ENCODE peak calls at places on chromosomes 13 and 19, in eight cellular contexts. S is GM23248, L is MM.1S, P is HCT116, J is PC-3, G is OCI-LY7, I is hepatocyte, A is SK-N-SH. X is an unnamed sample.

GRCh38 chr19:4704317-4704673 is 19.3 kb downstream of the DPP9 start:
- DNase-seq in A (no peak), P (no peak), S (no peak), J (no peak), L (no peak), G (no peak), I (no peak), X (no peak)

GRCh38 chr13:56586966-56587365 is 553.8 kb upstream of the PRR20A start:
- DNase-seq in J (no peak), P (no peak), I (no peak), G (no peak), S (no peak), L (no peak), A (no peak), X (no peak)

GRCh38 chr19:10625762-10626138 is 397 bp downstream of the SLC44A2 start:
- DNase-seq in A (no peak), P (no peak), G (no peak), L (no peak), I (no peak), J (peak), S (no peak), X (peak)

GRCh38 chr19:40266111-40266510 is 19.0 kb downstream of the AKT2 start:
- DNase-seq in A (no peak), G (no peak), L (no peak), I (no peak), S (no peak), J (no peak), P (no peak), X (no peak)

GRCh38 chr13:94188173-94188869 is 291.2 kb downstream of the DCT start:
- DNase-seq in P (no peak), A (no peak), G (no peak), J (no peak), I (no peak), L (no peak), S (no peak), X (peak)

GRCh38 chr13:113959198-113959597 is 14.7 kb downstream of the C13orf46 start:
- DNase-seq in P (no peak), J (no peak), S (peak), I (no peak), L (no peak), G (no peak), A (no peak), X (no peak)

GRCh38 chr19:11382898-11383705 is 1.0 kb downstream of the EPOR start:
- DNase-seq in J (peak), I (peak), A (peak), S (peak), G (peak), P (peak), L (no peak), X (peak)

GRCh38 chr13:44302948-44303575 is 70.6 kb upstream of the SERP2 start:
- DNase-seq in A (no peak), L (no peak), I (peak), G (no peak), S (no peak), J (no peak), P (no peak), X (no peak)

GRCh38 chr13:102369303-102369702 is 32.5 kb downstream of the FGF14 start:
- DNase-seq in S (no peak), J (peak), P (no peak), I (no peak), A (no peak), L (no peak), G (no peak), X (no peak)

GRCh38 chr19:45767881-45768643 is 990 bp downstream of the SIX5 start:
- DNase-seq in L (peak), A (peak), S (peak), G (peak), J (peak), I (peak), P (no peak), X (peak)

GRCh38 chr19:15323496-15324235 is 8.7 kb downstream of the BRD4 start:
- DNase-seq in I (peak), G (no peak), L (no peak), A (no peak), S (peak), P (no peak), J (no peak), X (no peak)

GRCh38 chr19:29800086-29800825 is 11.5 kb upstream of the CCNE1 start:
- DNase-seq in L (no peak), S (no peak), P (no peak), A (no peak), G (no peak), I (no peak), J (no peak), X (no peak)

GRCh38 chr13:48954086-48954485 is 21.6 kb upstream of the FNDC3A start:
- DNase-seq in A (no peak), J (peak), P (no peak), G (no peak), I (no peak), L (no peak), S (peak), X (no peak)

GRCh38 chr19:28443361-28443760 is 769.6 kb downstream of the UQCRFS1 start:
- DNase-seq in P (no peak), G (no peak), A (no peak), L (no peak), I (no peak), J (no peak), S (no peak), X (no peak)

GRCh38 chr19:10416380-10417257 is 3.7 kb upstream of the PDE4A start:
- DNase-seq in L (peak), J (peak), A (peak), I (peak), G (peak), S (peak), P (peak), X (peak)

GRCh38 chr13:41645313-41645712 is 188.0 kb downstream of the RGCC start:
- DNase-seq in P (no peak), L (no peak), J (peak), S (peak), G (no peak), I (peak), A (no peak), X (no peak)

GRCh38 chr19:32458500-32459123 is 53.0 kb downstream of the DPY19L3 start:
- DNase-seq in G (no peak), S (peak), A (no peak), L (peak), J (no peak), P (no peak), I (no peak), X (no peak)

GRCh38 chr19:32457540-32457939 is 52.0 kb downstream of the DPY19L3 start:
- DNase-seq in L (peak), G (no peak), I (no peak), S (no peak), P (no peak), A (no peak), J (no peak), X (no peak)

GRCh38 chr19:32456406-32456805 is 50.8 kb downstream of the DPY19L3 start:
- DNase-seq in S (no peak), P (no peak), A (no peak), L (no peak), I (no peak), J (no peak), G (no peak), X (no peak)

GRCh38 chr19:32450217-32450616 is 44.6 kb downstream of the DPY19L3 start:
- DNase-seq in I (no peak), J (no peak), G (no peak), S (no peak), A (no peak), L (no peak), P (no peak), X (no peak)

DNA sequence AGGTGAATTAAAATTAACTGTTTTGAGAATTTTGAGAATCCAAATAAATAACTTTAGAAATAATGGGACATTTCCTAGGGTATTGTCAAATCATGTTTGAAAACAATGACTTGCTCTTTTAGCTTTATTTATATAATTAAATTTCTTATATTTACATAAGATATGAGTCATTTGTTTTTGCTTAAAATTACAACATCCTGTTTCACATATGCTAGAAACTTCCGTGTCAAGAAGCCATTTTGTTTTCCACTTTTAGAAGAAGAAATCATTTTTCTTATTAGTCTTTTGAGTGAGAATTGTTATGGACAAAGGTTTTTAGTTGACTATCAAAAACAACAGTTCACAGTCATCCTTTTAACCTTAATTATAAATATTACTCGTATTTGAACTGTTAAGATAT is 48.2 kb downstream of the DPY19L3 start:
- DNase-seq in S (peak), L (no peak), J (no peak), I (no peak), G (no peak), P (no peak), A (no peak), X (no peak)
- TF ChIP-seq EZH2phosphoT487 in S (no peak), L (no peak), J (no peak), I (no peak), G (no peak), P (no peak), A (no peak), X (no peak)

GRCh38 chr13:33657274-33657673 is 160.7 kb upstream of the RFC3 start:
- DNase-seq in L (no peak), I (no peak), S (no peak), A (no peak), P (no peak), G (no peak), J (no peak), X (no peak)
- TF ChIP-seq EZH2phosphoT487 in L (no peak), I (no peak), S (no peak), A (no peak), P (no peak), G (no peak), J (no peak), X (no peak)

DNA sequence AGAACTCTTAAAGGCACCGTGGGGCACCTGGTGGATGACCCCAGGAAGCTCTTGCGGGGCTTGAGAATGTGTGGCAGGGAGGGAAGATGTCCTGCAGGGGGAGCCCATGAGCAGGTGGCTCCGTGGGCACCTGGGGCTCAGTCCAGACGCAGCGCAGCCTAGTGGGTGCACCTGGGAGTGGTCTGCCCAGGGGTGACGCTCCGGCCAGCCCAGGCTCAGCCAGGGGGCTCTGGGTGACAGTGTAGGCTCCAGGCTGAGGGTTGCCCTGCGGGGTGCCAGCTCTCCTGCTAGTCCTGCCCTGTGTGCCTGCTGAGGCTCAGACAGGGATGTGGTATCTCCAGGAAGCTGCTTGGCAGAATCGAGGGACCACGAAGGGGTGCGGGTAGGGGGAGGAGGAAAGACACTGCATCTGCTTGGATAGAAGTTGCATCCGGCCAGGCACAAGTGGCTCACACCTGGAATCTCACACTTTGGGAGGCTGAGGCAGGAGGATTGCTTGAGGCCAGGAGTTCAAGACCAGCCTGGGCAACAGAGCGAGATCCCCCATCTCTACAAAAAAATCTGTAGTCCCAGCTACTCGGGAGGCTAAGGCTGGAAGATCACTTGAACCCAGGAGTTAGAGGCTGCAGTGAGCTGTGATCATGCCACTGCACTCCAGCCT is 15.0 kb upstream of the PGLS start:
- DNase-seq in L (peak), I (peak), A (peak), G (peak), P (peak), S (peak), J (peak), X (peak)
- TF ChIP-seq EZH2phosphoT487 in L (no peak), I (no peak), A (no peak), G (no peak), P (no peak), S (no peak), J (no peak), X (no peak)

GRCh38 chr19:52891336-52891735 is 6.1 kb downstream of the ZNF320 start:
- DNase-seq in L (no peak), I (no peak), J (no peak), P (no peak), S (no peak), G (no peak), A (no peak), X (no peak)

GRCh38 chr19:52897149-52897935 is at the start of gene ZNF320:
- DNase-seq in G (peak), P (peak), I (peak), S (peak), L (peak), J (peak), A (peak), X (peak)

GRCh38 chr19:52898101-52898500 is 666 bp upstream of the ZNF320 start:
- DNase-seq in A (no peak), P (no peak), G (no peak), S (peak), J (no peak), L (no peak), I (peak), X (peak)

GRCh38 chr19:52901842-52902241 is 4.4 kb upstream of the ZNF320 start:
- DNase-seq in G (no peak), P (no peak), I (no peak), J (no peak), A (no peak), L (no peak), S (no peak), X (peak)

GRCh38 chr19:52896431-52897148 is 845 bp downstream of the ZNF320 start:
- DNase-seq in I (peak), S (peak), G (peak), L (no peak), A (peak), P (no peak), J (peak), X (peak)
- TF ChIP-seq EZH2phosphoT487 in I (no peak), S (no peak), G (no peak), L (no peak), A (no peak), P (no peak), J (no peak), X (no peak)

GRCh38 chr19:2081873-2082810 is 14.0 kb downstream of the MOB3A start:
- DNase-seq in J (no peak), G (peak), P (no peak), A (peak), L (no peak), I (no peak), S (no peak), X (no peak)
- TF ChIP-seq EZH2phosphoT487 in J (no peak), G (no peak), P (no peak), A (no peak), L (no peak), I (no peak), S (no peak), X (no peak)

X was measured in GM23338.